ENCODE peak calls at places on chromosomes 7 and 10, in five cellular contexts. Y is AG04450, D is astrocyte, S is left ventricle myocardium inferior, E is PC-3. B is an unnamed sample.

GRCh38 chr10:84924131-84924530 is 595.7 kb downstream of the CCSER2 start:
- DNase-seq in Y (no peak), D (no peak), S (no peak), E (no peak), B (no peak)

GRCh38 chr7:101952355-101953247 is 135.2 kb downstream of the CUX1 start:
- DNase-seq in Y (peak; percentile 61), D (peak; percentile 91), S (no peak), E (peak; percentile 84), B (peak; percentile 71)

GRCh38 chr7:100803398-100804161 is 23.7 kb downstream of the EPHB4 start:
- DNase-seq in Y (peak; percentile 63), D (peak; percentile 75), S (peak; percentile 63), E (peak; percentile 87), B (peak; percentile 96)

GRCh38 chr7:155300641-155301452 is 3.2 kb downstream of the INSIG1 start:
- DNase-seq in Y (no peak), D (no peak), S (no peak), E (no peak), B (no peak)

GRCh38 chr10:82736305-82736704 is 861.3 kb downstream of the NRG3 start:
- DNase-seq in Y (no peak), D (no peak), S (no peak), E (no peak), B (no peak)

GRCh38 chr10:104031631-104032030 is 54.0 kb downstream of the COL17A1 start:
- DNase-seq in Y (no peak), D (no peak), S (no peak), E (no peak), B (no peak)

GRCh38 chr7:50676079-50676478 is 106.6 kb downstream of the GRB10 start:
- DNase-seq in Y (no peak), D (no peak), S (no peak), E (no peak), B (no peak)

GRCh38 chr10:55091691-55092328 is 290.8 kb upstream of the PCDH15 start:
- DNase-seq in Y (no peak), D (no peak), S (no peak), E (peak; percentile 54), B (peak; percentile 24)

GRCh38 chr10:117320050-117320665 is 55.1 kb downstream of the PDZD8 start:
- DNase-seq in Y (no peak), D (no peak), S (no peak), E (peak; percentile 42), B (peak; percentile 43)

GRCh38 chr7:43586251-43586900 is 3.5 kb downstream of the STK17A start:
- DNase-seq in Y (no peak), D (peak; percentile 77), S (no peak), E (peak; percentile 86), B (peak; percentile 79)

GRCh38 chr10:47451998-47452494 is 31.9 kb downstream of the ANXA8 start:
- DNase-seq in Y (no peak), D (no peak), S (no peak), E (no peak), B (no peak)

GRCh38 chr7:104136561-104136960 is 71.3 kb downstream of the ORC5 start:
- DNase-seq in Y (no peak), D (no peak), S (no peak), E (no peak), B (no peak)

GRCh38 chr7:73891178-73891885 is 30.4 kb downstream of the TMEM270 start:
- DNase-seq in Y (no peak), D (no peak), S (no peak), E (no peak), B (no peak)

GRCh38 chr7:5638994-5639393 is 142.5 kb downstream of the RNF216 start:
- DNase-seq in Y (no peak), D (no peak), S (no peak), E (no peak), B (no peak)

GRCh38 chr7:155593455-155594162 is 47.2 kb upstream of the CNPY1 start:
- DNase-seq in Y (no peak), D (no peak), S (no peak), E (no peak), B (no peak)

GRCh38 chr7:84188811-84189405 is 5.7 kb downstream of the SEMA3A start:
- DNase-seq in Y (no peak), D (no peak), S (no peak), E (peak; percentile 63), B (no peak)
- TF ChIP-seq CTCF in Y (peak; percentile 51), D (peak; percentile 40), S (peak; percentile 59), E (peak; percentile 80), B (peak; percentile 67)

GRCh38 chr10:69452676-69453415 is 1.6 kb downstream of the TSPAN15 start:
- DNase-seq in Y (no peak), D (no peak), S (no peak), E (peak; percentile 63), B (no peak)
- H3K27ac ChIP-seq in Y (no peak overlapping the region), D (no peak overlapping the region), S (peak overlapping the region; percentile 82), E (peak overlapping the region; percentile 7), B (no peak overlapping the region)

GRCh38 chr10:76902949-76903348 is 734.7 kb downstream of the KCNMA1 start:
- DNase-seq in Y (no peak), D (no peak), S (peak; percentile 67), E (peak; percentile 74), B (peak; percentile 13)
- TF ChIP-seq CTCF in Y (no peak), D (peak; percentile 29), S (peak; percentile 63), E (peak; percentile 95), B (peak; percentile 15)

GRCh38 chr7:17665029-17665428 is 275.3 kb downstream of the SNX13 start:
- DNase-seq in Y (no peak), D (no peak), S (no peak), E (no peak), B (no peak)

GRCh38 chr7:17659126-17659525 is 281.2 kb downstream of the SNX13 start:
- DNase-seq in Y (no peak), D (no peak), S (no peak), E (no peak), B (no peak)

GRCh38 chr7:17663056-17663675 is 277.1 kb downstream of the SNX13 start:
- DNase-seq in Y (peak; percentile 47), D (peak; percentile 92), S (no peak), E (peak; percentile 67), B (no peak)

GRCh38 chr7:17661982-17662585 is 278.2 kb downstream of the SNX13 start:
- DNase-seq in Y (no peak), D (peak; percentile 78), S (no peak), E (no peak), B (no peak)

GRCh38 chr7:17660116-17660515 is 280.2 kb downstream of the SNX13 start:
- DNase-seq in Y (peak; percentile 44), D (peak; percentile 77), S (no peak), E (no peak), B (no peak)
- H3K27ac ChIP-seq in Y (no peak overlapping the region), D (no peak overlapping the region), S (no peak overlapping the region), E (no peak overlapping the region), B (no peak overlapping the region)